ENCODE peak calls at places on chromosomes 11 and 22, in five cellular contexts. W is sigmoid colon; O is CD8-positive, alpha-beta memory T cell; E is IMR-90; I is lower lobe of right lung. Q is an unnamed sample. For H3K4me1 and H3K36me3, the result is how much of the 10 kb centered on the place peaks cover.

GRCh38 chr11:820655-821512 is 2.2 kb downstream of the PNPLA2 start:
- DNase-seq in E (peak), W (peak), I (peak), O (no peak), Q (peak)

GRCh38 chr22:35677460-35678187 is 29.4 kb downstream of the APOL6 start:
- DNase-seq in E (no peak), W (no peak), O (no peak), I (no peak), Q (no peak)

GRCh38 chr22:36191106-36191836 is 10.3 kb downstream of the APOL4 start:
- DNase-seq in O (no peak), E (peak), I (no peak), W (peak), Q (peak)

GRCh38 chr11:100895449-100895848 is 208.4 kb downstream of the ARHGAP42 start:
- DNase-seq in E (no peak), O (no peak), W (no peak), I (no peak), Q (no peak)

GRCh38 chr22:45996241-45997076 is 19.5 kb upstream of the WNT7B start:
- DNase-seq in I (peak), E (peak), W (peak), O (no peak), Q (peak)

GRCh38 chr11:109971184-109971523 is 122.0 kb upstream of the ZC3H12C start:
- DNase-seq in E (peak), I (no peak), W (no peak), O (no peak), Q (no peak)

GRCh38 chr22:43303751-43304150 is 39.4 kb downstream of the SCUBE1 start:
- DNase-seq in I (no peak), W (no peak), E (no peak), O (no peak), Q (no peak)

GRCh38 chr11:5624489-5625278 is at the start of gene TRIM34:
- DNase-seq in O (peak), E (peak), W (peak), I (no peak), Q (no peak)

GRCh38 chr22:32337015-32337414 is 20.7 kb upstream of the RFPL3 start:
- DNase-seq in I (no peak), E (no peak), O (no peak), W (no peak), Q (no peak)

GRCh38 chr11:33640730-33641371 is 59.8 kb downstream of the C11orf91 start:
- DNase-seq in W (no peak), O (no peak), I (no peak), E (no peak), Q (no peak)

GRCh38 chr11:27717377-27717776 is 17.1 kb upstream of the BDNF start:
- DNase-seq in I (no peak), E (no peak), O (no peak), W (no peak), Q (no peak)

GRCh38 chr22:32444068-32444467 is 20.2 kb downstream of the BPIFC start:
- DNase-seq in I (no peak), E (no peak), O (no peak), W (no peak), Q (no peak)

GRCh38 chr22:17972385-17973181 is 51.8 kb downstream of the MICAL3 start:
- DNase-seq in W (no peak), I (no peak), O (no peak), E (peak), Q (no peak)

GRCh38 chr11:107696140-107696539 is 15.7 kb downstream of the SLN start:
- DNase-seq in W (no peak), I (no peak), E (peak), O (no peak), Q (no peak)

GRCh38 chr22:31695423-31695822 is 33.4 kb upstream of the PISD start:
- DNase-seq in W (no peak), O (no peak), I (no peak), E (no peak), Q (peak)

GRCh38 chr11:113242767-113243397 is 71.5 kb upstream of the TTC12 start:
- DNase-seq in O (no peak), E (peak), W (no peak), I (no peak), Q (no peak)

GRCh38 chr11:8810331-8811301 is 100.4 kb upstream of the AKIP1 start:
- DNase-seq in O (no peak), E (peak), W (peak), I (peak), Q (peak)

GRCh38 chr22:40671369-40671768 is 7.9 kb upstream of the MCHR1 start:
- DNase-seq in I (no peak), W (no peak), E (no peak), O (no peak), Q (no peak)

GRCh38 chr22:39450258-39450955 is 6.4 kb upstream of the MGAT3 start:
- DNase-seq in E (no peak), W (no peak), I (no peak), O (no peak), Q (no peak)

GRCh38 chr22:39448205-39449054 is 8.4 kb upstream of the MGAT3 start:
- DNase-seq in E (no peak), O (no peak), W (no peak), I (no peak), Q (peak)

GRCh38 chr22:39446239-39446721 is 10.5 kb upstream of the MGAT3 start:
- DNase-seq in E (no peak), W (no peak), O (no peak), I (no peak), Q (peak)

GRCh38 chr22:39452740-39453040 is 4.1 kb upstream of the MGAT3 start:
- DNase-seq in E (no peak), I (no peak), W (no peak), O (no peak), Q (no peak)

GRCh38 chr22:39449708-39450107 is 7.1 kb upstream of the MGAT3 start:
- DNase-seq in I (no peak), E (no peak), O (no peak), W (no peak), Q (no peak)
- H3K4me1 ChIP-seq in I (under half), E (under half), O (under half), W (under half), Q (under half)

DNA sequence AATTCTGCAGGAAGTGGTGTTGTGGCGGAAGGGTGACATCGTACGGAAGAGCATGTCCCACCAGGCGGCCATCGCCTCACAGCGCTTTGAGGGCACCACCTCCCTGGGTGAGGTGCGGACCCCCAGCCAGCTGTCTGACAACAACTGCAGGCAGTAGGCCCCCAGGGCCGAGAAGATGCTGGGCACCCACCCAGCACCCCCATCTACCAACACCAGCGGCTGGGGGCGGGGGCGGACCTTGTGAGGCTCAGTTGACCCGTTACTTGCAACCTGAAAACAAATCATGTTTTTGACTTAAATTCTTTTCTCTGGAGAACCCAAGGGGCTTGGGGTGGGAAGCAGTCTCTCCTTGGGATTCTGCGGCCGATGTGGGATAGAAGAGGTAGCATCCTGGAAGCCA is 7.7 kb downstream of the THYN1 start:
- DNase-seq in W (no peak), I (no peak), O (no peak), E (no peak), Q (no peak)
- H3K36me3 ChIP-seq in W (half or more), I (half or more), O (under half), E (half or more), Q (under half)

GRCh38 chr11:66727282-66727882 is 1.6 kb downstream of the SPTBN2 start:
- DNase-seq in O (peak), E (peak), W (peak), I (no peak), Q (peak)

GRCh38 chr11:66725646-66726045 is 3.4 kb downstream of the SPTBN2 start:
- DNase-seq in O (no peak), E (peak), I (no peak), W (peak), Q (no peak)

GRCh38 chr11:66729447-66729846 is 431 bp upstream of the SPTBN2 start:
- DNase-seq in W (no peak), O (no peak), I (no peak), E (no peak), Q (no peak)

GRCh38 chr11:66728760-66729385 is at the start of gene SPTBN2:
- DNase-seq in O (no peak), I (no peak), E (no peak), W (peak), Q (no peak)

DNA sequence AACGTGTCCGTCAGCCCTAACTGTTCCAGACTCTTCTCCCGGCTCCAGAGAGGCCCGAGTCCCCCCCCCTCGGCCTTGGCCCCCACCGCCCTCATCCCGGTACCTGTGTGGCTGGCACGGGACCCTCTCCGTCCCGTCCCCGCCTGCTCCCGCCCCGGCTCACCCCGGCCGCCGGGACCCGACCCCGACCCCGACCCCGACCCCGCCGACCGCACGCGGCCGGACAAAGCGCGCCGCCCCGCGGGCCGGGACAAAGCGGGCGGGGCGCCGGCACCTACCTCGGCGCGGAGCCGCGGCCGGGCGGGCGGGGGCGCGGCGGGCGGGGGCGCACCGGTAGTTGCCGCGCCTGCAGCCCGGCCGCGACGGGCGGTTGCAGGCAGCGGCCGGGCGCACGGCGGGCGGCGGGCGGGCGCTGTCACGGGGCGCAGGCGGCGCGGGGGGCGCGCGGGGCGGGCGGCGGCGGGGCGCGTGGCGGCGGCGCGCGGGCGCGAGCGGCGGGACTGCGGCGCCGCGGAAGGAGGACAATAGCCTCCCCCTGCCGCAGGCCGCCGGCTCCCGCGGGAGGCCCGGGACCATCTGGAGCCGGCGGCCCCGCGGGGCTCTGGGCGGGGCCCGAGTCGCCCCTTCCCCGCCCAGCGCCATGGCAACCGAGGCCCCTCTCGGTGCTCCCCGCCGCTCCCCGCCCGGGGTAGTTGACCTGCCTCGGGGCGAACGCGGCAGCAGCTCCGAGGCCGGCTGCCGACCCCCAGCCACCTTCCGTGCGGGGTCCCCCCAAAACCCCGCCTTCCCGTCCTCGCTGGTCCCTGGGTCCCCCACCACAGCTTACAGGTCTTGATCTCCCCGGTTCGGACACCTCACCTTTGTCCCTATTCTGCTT is 895 bp downstream of the SPTBN2 start:
- DNase-seq in E (no peak), I (no peak), O (no peak), W (peak), Q (no peak)
- H3K4me3 ChIP-seq in E (peak), I (peak), O (no peak), W (peak), Q (peak)

GRCh38 chr11:2835768-2836150 is 49.8 kb downstream of the CDKN1C start:
- DNase-seq in O (no peak), W (no peak), E (no peak), I (no peak), Q (no peak)
- H3K4me1 ChIP-seq in O (under half), W (under half), E (under half), I (under half), Q (under half)

GRCh38 chr11:122144752-122145151 is 28.7 kb upstream of the BLID start:
- DNase-seq in E (no peak), O (no peak), I (no peak), W (no peak), Q (no peak)

GRCh38 chr11:122149232-122149631 is 33.2 kb upstream of the BLID start:
- DNase-seq in I (no peak), W (no peak), E (no peak), O (no peak), Q (no peak)

GRCh38 chr11:122141757-122142156 is 25.7 kb upstream of the BLID start:
- DNase-seq in E (no peak), I (no peak), W (no peak), O (no peak), Q (no peak)

GRCh38 chr11:122146475-122146874 is 30.5 kb upstream of the BLID start:
- DNase-seq in W (no peak), I (no peak), E (peak), O (no peak), Q (no peak)

GRCh38 chr11:122145715-122146274 is 29.8 kb upstream of the BLID start:
- DNase-seq in O (no peak), W (no peak), E (no peak), I (no peak), Q (no peak)
- H3K36me3 ChIP-seq in O (under half), W (under half), E (under half), I (under half), Q (under half)

GRCh38 chr22:37641251-37641949 is 1.9 kb downstream of the SH3BP1 start:
- DNase-seq in I (no peak), O (no peak), W (no peak), E (no peak), Q (no peak)
- H3K4me3 ChIP-seq in I (peak), O (peak), W (no peak), E (no peak), Q (no peak)

GRCh38 chr11:12215192-12215591 is 104.8 kb downstream of the MICAL2 start:
- DNase-seq in O (no peak), E (no peak), W (no peak), I (peak), Q (no peak)

GRCh38 chr11:12217879-12218278 is 107.5 kb downstream of the MICAL2 start:
- DNase-seq in W (no peak), O (no peak), I (no peak), E (no peak), Q (no peak)

GRCh38 chr11:12216100-12216499 is 105.7 kb downstream of the MICAL2 start:
- DNase-seq in W (no peak), O (no peak), I (no peak), E (no peak), Q (no peak)

GRCh38 chr11:12214751-12215150 is 104.4 kb downstream of the MICAL2 start:
- DNase-seq in E (peak), I (no peak), O (no peak), W (no peak), Q (no peak)

GRCh38 chr11:12216542-12217422 is 106.4 kb downstream of the MICAL2 start:
- DNase-seq in W (no peak), O (no peak), I (no peak), E (peak), Q (no peak)
- H3K4me1 ChIP-seq in W (under half), O (under half), I (half or more), E (under half), Q (under half)

GRCh38 chr11:46678741-46679130 is 21.7 kb downstream of the ARHGAP1 start:
- DNase-seq in E (no peak), O (no peak), I (no peak), W (no peak), Q (peak)
- H3K36me3 ChIP-seq in E (half or more), O (under half), I (half or more), W (under half), Q (under half)